ENCODE peak calls at places on chromosomes 16 and 17, in five cellular contexts. H, Y, D, Q and O are unnamed samples. For H3K4me1, the result is how much of the 10 kb centered on the place peaks cover.

GRCh38 chr17:17365476-17366110 is 62.4 kb downstream of the NT5M start:
- DNase-seq in H (no peak), Y (no peak), D (no peak), Q (no peak), O (no peak)

GRCh38 chr17:56779898-56780777 is 53.6 kb downstream of the C17orf67 start:
- DNase-seq in H (peak), Y (peak), D (peak), Q (peak), O (peak)

GRCh38 chr17:72850410-72850809 is 242.1 kb downstream of the SLC39A11 start:
- DNase-seq in H (no peak), Y (no peak), D (no peak), Q (no peak), O (no peak)

GRCh38 chr17:21042434-21043295 is at the start of gene USP22:
- DNase-seq in H (peak), Y (no peak), D (no peak), Q (no peak), O (peak)

GRCh38 chr17:10385871-10386270 is 13.1 kb upstream of the MYH13 start:
- DNase-seq in H (no peak), Y (no peak), D (no peak), Q (no peak), O (no peak)

GRCh38 chr16:86095906-86096485 is 197.0 kb downstream of the IRF8 start:
- DNase-seq in H (no peak), Y (no peak), D (peak), Q (no peak), O (no peak)

GRCh38 chr17:35932576-35932975 is 2.0 kb upstream of the RDM1 start:
- DNase-seq in H (no peak), Y (no peak), D (no peak), Q (no peak), O (no peak)

GRCh38 chr17:64739316-64740058 is 77.4 kb upstream of the SMURF2 start:
- DNase-seq in H (no peak), Y (no peak), D (no peak), Q (no peak), O (no peak)

GRCh38 chr17:31089461-31089860 is 5.3 kb upstream of the NF1 start:
- DNase-seq in H (no peak), Y (no peak), D (no peak), Q (no peak), O (no peak)

GRCh38 chr17:15231851-15232516 is 33.1 kb downstream of the PMP22 start:
- DNase-seq in H (peak), Y (no peak), D (no peak), Q (no peak), O (no peak)

GRCh38 chr16:87933140-87933495 is 3.2 kb downstream of the CA5A start:
- DNase-seq in H (no peak), Y (no peak), D (no peak), Q (no peak), O (no peak)

GRCh38 chr16:85557976-85558589 is 55.0 kb upstream of the GSE1 start:
- DNase-seq in H (no peak), Y (no peak), D (no peak), Q (peak), O (peak)

GRCh38 chr16:19179890-19180490 is 11.9 kb downstream of the SYT17 start:
- DNase-seq in H (no peak), Y (no peak), D (peak), Q (peak), O (peak)

GRCh38 chr17:37358098-37358829 is 17.5 kb upstream of the C17orf78 start:
- DNase-seq in H (no peak), Y (peak), D (peak), Q (peak), O (peak)

GRCh38 chr16:84617068-84617630 is 729 bp downstream of the COTL1 start:
- DNase-seq in H (no peak), Y (no peak), D (peak), Q (peak), O (peak)

GRCh38 chr16:13793788-13794461 is 126.0 kb upstream of the ERCC4 start:
- DNase-seq in H (no peak), Y (no peak), D (peak), Q (no peak), O (no peak)

GRCh38 chr16:79082955-79083354 is 517.6 kb downstream of the MAF start:
- DNase-seq in H (no peak), Y (no peak), D (no peak), Q (no peak), O (no peak)

GRCh38 chr17:6426356-6427101 is 8.4 kb downstream of the AIPL1 start:
- DNase-seq in H (no peak), Y (no peak), D (no peak), Q (no peak), O (no peak)

GRCh38 chr17:20735796-20736195 is 156.3 kb downstream of the CDRT15L2 start:
- DNase-seq in H (no peak), Y (no peak), D (no peak), Q (no peak), O (no peak)

GRCh38 chr17:64130559-64131001 is 636 bp upstream of the ERN1 start:
- DNase-seq in H (no peak), Y (peak), D (peak), Q (peak), O (no peak)

GRCh38 chr16:81316176-81316496 is 1.4 kb downstream of the GAN start:
- DNase-seq in H (no peak), Y (no peak), D (no peak), Q (no peak), O (no peak)

GRCh38 chr17:31571124-31571892 is 179.8 kb downstream of the RAB11FIP4 start:
- DNase-seq in H (peak), Y (peak), D (peak), Q (peak), O (peak)

GRCh38 chr17:48259710-48260291 is 152.2 kb downstream of the SNX11 start:
- DNase-seq in H (no peak), Y (no peak), D (no peak), Q (no peak), O (no peak)

GRCh38 chr17:80717661-80718060 is 173.0 kb downstream of the RPTOR start:
- DNase-seq in H (no peak), Y (no peak), D (no peak), Q (no peak), O (no peak)

GRCh38 chr17:57935833-57936807 is 19.1 kb downstream of the CUEDC1 start:
- DNase-seq in H (no peak), Y (peak), D (peak), Q (peak), O (no peak)

GRCh38 chr16:592518-593306 is 2.8 kb downstream of the RAB40C start:
- DNase-seq in H (peak), Y (no peak), D (peak), Q (peak), O (peak)

GRCh38 chr17:8226536-8227237 is 16.3 kb upstream of the AURKB start:
- DNase-seq in H (no peak), Y (peak), D (peak), Q (peak), O (peak)

GRCh38 chr17:45702666-45703266 is 81.4 kb upstream of the CRHR1 start:
- DNase-seq in H (no peak), Y (no peak), D (no peak), Q (no peak), O (no peak)

GRCh38 chr16:5900046-5900445 is 802.5 kb upstream of the EEF2KMT start:
- DNase-seq in H (no peak), Y (no peak), D (no peak), Q (no peak), O (no peak)

GRCh38 chr16:83967838-83968482 is at the start of gene NECAB2:
- DNase-seq in H (peak), Y (peak), D (no peak), Q (no peak), O (peak)

GRCh38 chr17:31820691-31821435 is 38.2 kb downstream of the COPRS start:
- DNase-seq in H (no peak), Y (no peak), D (no peak), Q (no peak), O (no peak)

GRCh38 chr16:11109551-11109950 is 146.5 kb downstream of the SOCS1 start:
- DNase-seq in H (no peak), Y (no peak), D (no peak), Q (no peak), O (peak)

GRCh38 chr17:11986939-11987329 is 10.3 kb downstream of the ZNF18 start:
- DNase-seq in H (no peak), Y (no peak), D (no peak), Q (no peak), O (no peak)

DNA sequence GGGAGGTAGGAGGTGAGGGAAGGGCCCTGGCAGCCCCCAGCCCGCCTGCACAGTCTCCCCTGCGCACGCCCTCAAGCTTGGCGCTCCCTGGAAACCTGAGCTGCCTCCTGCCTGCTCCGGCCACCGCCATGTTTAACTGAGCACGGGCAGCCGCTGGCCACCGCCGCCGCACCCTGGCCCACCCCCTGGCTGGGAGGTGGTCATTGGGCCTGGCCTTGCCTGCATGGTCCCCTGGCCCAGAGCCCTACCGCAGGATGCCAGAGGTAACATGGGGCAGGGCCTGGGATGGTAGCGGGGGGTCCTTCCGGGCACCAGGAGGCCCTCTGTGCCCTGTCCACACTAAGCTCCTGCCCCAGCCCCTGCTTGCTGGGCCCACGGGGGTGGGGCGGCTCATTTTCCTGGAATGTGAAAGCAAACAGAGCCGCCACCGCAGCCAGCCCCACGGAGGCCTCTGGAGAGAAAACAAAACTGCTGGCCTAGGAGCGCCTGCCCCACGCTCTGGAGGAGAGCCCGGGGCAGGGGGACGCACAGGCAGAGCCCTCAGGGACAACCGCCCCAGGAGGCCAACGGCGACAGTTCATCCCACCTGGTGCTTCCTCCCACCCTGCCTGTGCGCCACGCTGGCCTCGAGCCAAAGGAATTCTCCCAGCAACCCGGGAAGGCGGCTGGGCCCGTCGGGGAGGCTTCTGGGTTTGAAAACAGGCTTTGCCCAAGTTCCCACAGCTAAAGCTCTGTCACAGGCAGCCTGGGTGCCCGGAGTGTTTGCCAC is 8.9 kb downstream of the NHERF2 start:
- DNase-seq in H (peak), Y (peak), D (peak), Q (peak), O (peak)
- TF ChIP-seq EP300 in H (peak), Y (no peak), D (no peak), Q (no peak), O (no peak)

GRCh38 chr16:58467915-58468314 is 32.0 kb upstream of the NDRG4 start:
- DNase-seq in H (no peak), Y (no peak), D (no peak), Q (no peak), O (no peak)
- TF ChIP-seq POLR2A in H (no peak), Y (no peak), D (no peak), Q (no peak), O (no peak)

DNA sequence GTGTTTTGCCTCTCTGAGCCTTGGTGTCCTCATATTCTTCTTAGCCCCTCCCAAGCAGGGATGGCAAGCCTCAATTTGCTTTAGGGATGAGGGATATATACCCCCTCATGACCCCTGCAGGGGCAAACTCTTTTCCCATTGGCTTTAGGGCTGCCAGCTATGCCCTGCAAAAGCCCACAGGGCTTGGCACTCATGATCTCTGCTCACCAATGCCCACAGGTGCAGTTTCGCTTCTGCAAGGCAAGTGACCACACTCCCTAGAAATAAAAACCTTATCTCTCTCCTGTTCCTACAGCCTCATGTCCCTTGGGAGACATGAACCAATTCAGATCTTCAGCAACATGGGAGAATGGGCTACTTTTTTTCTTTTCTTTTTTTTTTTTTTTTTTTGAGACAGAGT is 8.8 kb downstream of the BEAN1 start:
- DNase-seq in H (no peak), Y (no peak), D (no peak), Q (no peak), O (no peak)
- H3K4me1 ChIP-seq in H (under half), Y (under half), D (under half), Q (under half), O (under half)

GRCh38 chr17:74554909-74555308 is 9.0 kb upstream of the CD300C start:
- DNase-seq in H (no peak), Y (no peak), D (no peak), Q (no peak), O (no peak)
- TF ChIP-seq EP300 in H (no peak), Y (no peak), D (no peak), Q (no peak), O (no peak)

DNA sequence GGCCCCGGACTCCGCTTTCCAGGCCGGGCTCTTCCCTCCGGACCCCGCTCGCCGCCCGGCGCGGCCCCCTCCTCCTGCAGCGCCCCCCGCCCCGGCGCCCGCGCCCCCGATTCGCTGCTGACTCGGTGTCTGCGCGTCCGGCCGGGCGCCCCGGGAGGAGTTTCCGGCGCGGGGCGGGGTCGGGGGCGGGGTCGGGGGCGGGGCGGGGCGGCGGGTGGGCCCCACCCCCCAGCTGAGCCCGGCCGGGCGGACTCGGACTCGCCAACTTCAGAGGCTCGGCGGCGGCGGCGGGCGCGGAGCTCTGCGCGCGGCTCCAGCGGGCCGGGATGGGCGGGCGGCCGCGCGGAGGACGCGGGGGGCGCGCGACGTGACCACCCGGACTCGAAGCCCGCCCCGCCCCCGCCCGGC is at the start of gene METRNL:
- DNase-seq in H (peak), Y (peak), D (peak), Q (peak), O (peak)
- TF ChIP-seq POLR2A in H (peak), Y (no peak), D (no peak), Q (no peak), O (no peak)

DNA sequence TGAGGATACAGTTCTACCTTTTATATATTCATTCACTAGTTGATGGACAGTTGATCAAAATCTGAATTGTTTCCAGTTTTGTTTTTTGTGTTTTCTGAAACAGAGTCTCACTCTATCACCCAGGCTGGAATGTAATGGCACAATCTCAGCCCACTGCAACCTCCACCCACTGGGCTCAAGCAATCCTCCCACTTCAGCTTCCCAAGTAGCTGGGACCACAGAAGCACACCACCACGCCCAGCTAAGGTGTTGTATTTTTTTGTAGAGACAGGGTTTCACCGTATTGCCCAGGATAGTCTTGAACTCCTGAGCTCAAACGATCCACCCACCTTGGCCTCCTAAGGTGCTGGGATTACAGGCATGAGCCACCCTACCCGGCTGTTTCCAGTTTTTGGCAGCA is 21.0 kb downstream of the LSM12 start:
- DNase-seq in H (no peak), Y (no peak), D (no peak), Q (no peak), O (no peak)
- H3K4me1 ChIP-seq in H (under half), Y (under half), D (under half), Q (under half), O (under half)